ENCODE peak calls at places on chromosomes 12 and 14, in six cellular contexts. G, B, C, Z, H and L are unnamed samples.

GRCh38 chr12:50017653-50018052 is 7.6 kb downstream of the RACGAP1 start:
- DNase-seq in H (no peak), Z (no peak), B (no peak), C (no peak), G (no peak), L (no peak)

GRCh38 chr14:94177806-94178205 is 3.7 kb downstream of the PPP4R4 start:
- DNase-seq in G (no peak), Z (no peak), C (no peak), B (no peak), H (no peak), L (no peak)

GRCh38 chr14:75184447-75184846 is 8.0 kb upstream of the TMED10 start:
- DNase-seq in B (no peak), Z (no peak), H (no peak), C (no peak), G (no peak), L (no peak)

GRCh38 chr12:74663958-74664357 is 126.3 kb downstream of the ATXN7L3B start:
- DNase-seq in G (no peak), B (no peak), C (no peak), Z (no peak), H (no peak), L (no peak)

GRCh38 chr14:31945074-31945613 is 132.0 kb upstream of the ARHGAP5 start:
- DNase-seq in Z (no peak), G (peak; percentile 51), C (no peak), H (no peak), B (no peak), L (no peak)

GRCh38 chr14:75050852-75051555 is at the start of gene MLH3:
- DNase-seq in B (peak; percentile 64), C (peak; percentile 93), H (peak; percentile 77), Z (peak; percentile 84), G (peak; percentile 83), L (no peak)

GRCh38 chr14:99270491-99271287 is 1.3 kb downstream of the BCL11B start:
- DNase-seq in Z (no peak), C (no peak), B (no peak), H (peak; percentile 39), G (peak; percentile 55), L (no peak)

GRCh38 chr12:30822385-30823139 is 67.8 kb upstream of the CAPRIN2 start:
- DNase-seq in B (peak; percentile 63), C (peak; percentile 88), H (peak; percentile 5), G (peak; percentile 22), Z (peak; percentile 35), L (no peak)

GRCh38 chr12:52769354-52769753 is 7.8 kb downstream of the KRT76 start:
- DNase-seq in G (no peak), Z (no peak), H (no peak), C (no peak), B (no peak), L (no peak)

GRCh38 chr12:2891240-2892053 is 756 bp downstream of the TULP3 start:
- DNase-seq in C (peak; percentile 82), Z (peak; percentile 47), H (peak; percentile 23), B (no peak), G (no peak), L (no peak)

GRCh38 chr14:54366726-54367707 is 29.8 kb upstream of the CDKN3 start:
- DNase-seq in Z (no peak), C (no peak), B (no peak), G (peak; percentile 22), H (no peak), L (peak; percentile 51)

GRCh38 chr12:108112815-108113556 is 16.1 kb upstream of the WSCD2 start:
- DNase-seq in Z (peak; percentile 43), G (no peak), C (no peak), B (no peak), H (no peak), L (no peak)

GRCh38 chr12:913919-914718 is 35.4 kb downstream of the RAD52 start:
- DNase-seq in C (no peak), B (no peak), H (no peak), Z (no peak), G (no peak), L (no peak)

GRCh38 chr12:27824126-27824842 is 44.2 kb upstream of the MANSC4 start:
- DNase-seq in B (no peak), H (no peak), C (no peak), G (no peak), Z (no peak), L (no peak)

GRCh38 chr12:27820564-27820963 is 40.5 kb upstream of the MANSC4 start:
- DNase-seq in B (no peak), H (no peak), G (no peak), Z (no peak), C (no peak), L (no peak)

GRCh38 chr12:27821259-27821973 is 41.4 kb upstream of the MANSC4 start:
- DNase-seq in Z (peak; percentile 57), B (no peak), G (peak; percentile 48), H (peak; percentile 11), C (no peak), L (peak; percentile 53)

GRCh38 chr12:27823038-27823437 is 43.0 kb upstream of the MANSC4 start:
- DNase-seq in B (no peak), C (no peak), Z (no peak), H (no peak), G (no peak), L (no peak)

DNA sequence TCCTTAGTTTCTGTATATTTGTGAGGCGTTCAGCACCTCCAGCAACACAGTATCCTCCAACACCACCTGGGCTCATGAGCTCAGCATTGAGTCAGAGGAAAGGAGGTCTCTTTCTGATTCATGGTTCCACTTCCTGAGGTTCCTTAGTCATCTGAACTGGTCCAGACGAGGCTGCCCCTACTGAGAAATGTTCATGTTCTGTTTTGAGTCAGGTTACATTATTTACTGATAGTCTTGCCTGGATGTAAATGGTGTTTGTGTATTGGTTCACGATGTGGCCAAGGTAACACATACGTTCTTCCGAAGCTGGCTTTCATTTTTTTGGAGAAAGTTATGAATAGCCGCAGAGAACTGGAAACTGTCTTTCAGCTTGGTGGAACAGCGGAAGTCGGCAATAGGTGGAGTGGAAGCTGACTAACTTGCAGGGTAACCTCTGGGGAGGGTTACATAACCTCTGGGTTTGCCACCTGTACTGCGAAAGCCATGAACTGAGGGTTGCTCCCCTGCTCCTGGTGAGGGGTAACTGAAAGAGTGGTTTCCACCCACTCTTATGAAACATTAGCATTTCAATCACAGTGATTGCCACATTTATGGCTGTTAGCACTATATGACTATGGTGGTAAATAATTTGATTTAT is 42.2 kb upstream of the MANSC4 start:
- DNase-seq in B (no peak), H (peak; percentile 36), Z (no peak), C (no peak), G (peak; percentile 57), L (peak; percentile 8)
- H3K4me3 ChIP-seq in B (no peak overlapping the region), H (peak overlapping the region; percentile 26), Z (no peak overlapping the region), C (no peak overlapping the region), G (peak overlapping the region; percentile 9), L (no peak overlapping the region)

GRCh38 chr14:93032301-93032929 is 83.3 kb downstream of the ITPK1 start:
- DNase-seq in C (no peak), H (no peak), G (no peak), Z (no peak), B (no peak), L (no peak)

GRCh38 chr14:93035585-93035916 is 80.2 kb downstream of the ITPK1 start:
- DNase-seq in C (no peak), H (no peak), B (no peak), G (no peak), Z (no peak), L (no peak)

GRCh38 chr14:93034671-93034994 is 81.1 kb downstream of the ITPK1 start:
- DNase-seq in B (no peak), Z (no peak), C (no peak), G (no peak), H (no peak), L (no peak)

GRCh38 chr14:93033039-93033982 is 82.4 kb downstream of the ITPK1 start:
- DNase-seq in C (no peak), G (no peak), B (no peak), H (no peak), Z (no peak), L (no peak)

DNA sequence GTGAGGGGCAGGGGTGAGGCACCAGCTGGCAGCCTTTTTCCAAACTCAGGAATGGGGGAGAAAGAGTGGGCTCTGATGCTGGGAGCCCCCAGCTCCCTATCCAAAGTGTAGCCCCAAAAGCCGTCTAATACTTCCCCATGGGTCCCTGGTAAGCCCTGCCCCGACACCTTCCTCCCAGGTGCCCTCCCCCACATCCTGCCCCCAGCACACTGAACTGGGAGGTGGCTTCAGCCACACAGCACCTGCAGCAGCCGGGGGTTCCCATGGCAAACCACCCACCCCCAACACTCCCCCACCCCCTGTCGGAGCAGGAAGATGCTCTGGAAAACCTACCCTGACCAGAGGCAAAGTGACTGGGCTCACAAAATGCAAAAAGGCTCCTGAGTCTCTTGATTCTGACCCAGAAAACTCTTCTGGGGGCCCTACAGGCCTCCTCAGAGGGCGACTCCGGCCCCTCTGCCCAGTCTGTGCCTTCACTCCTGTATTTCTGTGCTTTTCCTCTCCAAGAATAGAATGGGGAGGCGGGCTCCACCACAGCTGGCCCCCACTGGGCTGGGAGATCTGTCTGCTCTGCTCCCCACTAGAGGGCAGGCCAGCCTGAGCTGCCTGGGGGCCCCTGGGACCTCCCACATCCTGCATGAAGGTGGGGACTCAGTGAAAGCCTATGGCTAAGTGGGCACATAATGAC is 81.6 kb downstream of the ITPK1 start:
- DNase-seq in G (peak; percentile 23), B (no peak), H (peak; percentile 26), C (no peak), Z (no peak), L (peak; percentile 51)
- H3K4me3 ChIP-seq in G (no peak overlapping the region), B (no peak overlapping the region), H (no peak overlapping the region), C (no peak overlapping the region), Z (no peak overlapping the region), L (no peak overlapping the region)

DNA sequence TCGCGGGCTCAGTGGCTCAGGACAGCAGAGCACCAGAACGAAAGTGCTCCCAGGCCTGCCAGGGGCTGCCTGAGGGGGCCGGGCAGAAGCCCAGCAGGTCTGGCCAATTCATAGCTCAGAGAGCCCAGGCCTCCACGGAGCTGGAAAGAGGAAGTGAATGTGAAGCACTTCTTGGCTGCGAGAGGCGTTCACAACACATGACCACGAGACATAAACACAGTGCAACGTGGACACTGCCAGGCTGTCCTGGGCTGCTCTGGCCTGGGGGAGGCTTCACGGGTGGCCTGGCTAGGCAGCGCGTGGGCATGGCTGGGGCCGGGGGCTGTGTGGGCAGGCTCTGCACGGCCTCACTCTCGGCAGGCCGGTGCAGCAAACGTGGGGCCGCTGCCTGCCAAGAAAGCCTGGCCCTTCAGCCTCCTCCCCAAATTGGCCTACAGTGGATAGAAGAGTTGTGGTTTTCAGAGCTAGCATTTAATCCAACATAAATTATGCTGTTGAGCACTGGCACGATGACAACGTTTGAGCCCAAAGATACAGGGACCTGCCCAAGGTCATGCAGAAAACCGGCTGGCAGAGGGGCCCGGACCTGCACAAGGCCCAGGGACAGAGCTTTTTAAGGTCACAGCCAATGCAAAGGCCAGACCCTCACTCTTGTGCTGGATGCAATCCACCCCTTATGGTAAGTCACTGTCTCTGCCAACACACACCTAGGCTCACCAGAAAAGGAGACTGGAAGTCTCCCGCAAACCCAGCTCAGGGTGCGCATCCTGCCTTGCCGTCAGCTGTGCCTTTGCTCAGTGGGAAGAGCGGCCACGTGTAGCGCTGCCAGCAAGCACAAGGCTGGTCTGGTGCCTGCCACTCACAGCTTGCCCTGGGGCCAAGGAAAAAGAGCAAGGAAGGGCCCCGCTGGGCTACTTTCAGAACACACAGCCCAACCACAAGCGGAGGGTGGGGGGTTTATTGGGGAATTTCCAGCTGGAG is 8.6 kb downstream of the SLC25A29 start:
- DNase-seq in Z (no peak), B (peak; percentile 48), H (no peak), C (peak; percentile 77), G (no peak), L (no peak)
- H3K4me3 ChIP-seq in Z (no peak overlapping the region), B (no peak overlapping the region), H (no peak overlapping the region), C (peak overlapping the region; percentile 16), G (no peak overlapping the region), L (no peak overlapping the region)

DNA sequence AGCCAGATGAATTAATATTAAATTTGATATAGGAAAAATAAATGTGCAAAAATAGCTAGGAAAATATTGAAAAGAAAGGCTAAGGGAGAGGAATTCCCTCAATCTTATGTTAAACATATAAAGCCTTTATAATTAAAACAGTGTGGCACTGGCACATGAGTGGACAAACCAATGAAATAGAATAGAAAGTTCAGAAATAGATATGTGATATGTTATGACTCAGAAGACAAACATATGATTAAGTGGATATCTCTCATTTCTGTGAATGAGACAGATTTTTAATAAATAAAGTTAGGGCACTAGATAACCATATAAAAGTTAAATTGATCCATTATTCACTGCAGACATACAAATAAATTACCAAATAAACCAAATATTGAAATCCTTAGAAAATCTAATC is 73.0 kb downstream of the ALG10B start:
- DNase-seq in Z (no peak), B (no peak), H (no peak), G (no peak), C (no peak), L (no peak)
- H3K4me3 ChIP-seq in Z (no peak overlapping the region), B (no peak overlapping the region), H (no peak overlapping the region), G (no peak overlapping the region), C (no peak overlapping the region), L (no peak overlapping the region)